ENCODE peak calls at places on chromosomes 6 and 20, in ten cellular contexts. G is endodermal cell, M is IMR-90, I is thoracic aorta, U is esophagus muscularis mucosa, S is RWPE2, P is GM12878, Y is pancreas, F is body of pancreas, W is Peyer's patch. E is an unnamed sample.

GRCh38 chr6:21005816-21006553 is 471.7 kb downstream of the CDKAL1 start:
- DNase-seq in Y (no peak), F (no peak), I (no peak), W (no peak), P (peak; percentile 40), S (no peak), M (peak; percentile 94), U (no peak), G (no peak), E (no peak)

GRCh38 chr6:3579652-3580051 is 122.8 kb upstream of the SLC22A23 start:
- DNase-seq in Y (no peak), W (no peak), P (no peak), I (no peak), S (no peak), M (no peak), F (no peak), U (no peak), G (no peak), E (no peak)

GRCh38 chr6:40719671-40720374 is 132.7 kb upstream of the LRFN2 start:
- DNase-seq in Y (no peak), S (no peak), G (peak; percentile 76), F (no peak), U (no peak), P (peak; percentile 30), W (no peak), M (peak; percentile 50), I (no peak), E (no peak)

GRCh38 chr6:130780137-130780536 is 47.1 kb upstream of the SMLR1 start:
- DNase-seq in P (no peak), G (no peak), S (no peak), Y (no peak), I (no peak), U (no peak), F (no peak), W (no peak), M (no peak), E (no peak)

GRCh38 chr6:14934011-14934410 is 311.9 kb upstream of the JARID2 start:
- DNase-seq in U (no peak), S (no peak), M (no peak), W (no peak), P (no peak), G (no peak), Y (no peak), I (no peak), F (no peak), E (no peak)

GRCh38 chr20:32965581-32966373 is 38.5 kb downstream of the SUN5 start:
- DNase-seq in U (peak; percentile 72), W (no peak), S (peak; percentile 71), M (no peak), G (peak; percentile 35), F (no peak), P (no peak), Y (peak; percentile 25), I (no peak), E (peak; percentile 22)

GRCh38 chr6:16929814-16930213 is 168.6 kb upstream of the ATXN1 start:
- DNase-seq in F (no peak), S (no peak), Y (no peak), M (peak; percentile 99), W (no peak), G (no peak), P (no peak), U (no peak), I (no peak), E (no peak)

GRCh38 chr6:161372422-161372793 is 98.5 kb upstream of the AGPAT4 start:
- DNase-seq in F (no peak), Y (no peak), S (no peak), W (no peak), P (no peak), U (no peak), G (no peak), I (no peak), M (no peak), E (no peak)

GRCh38 chr20:57420571-57421257 is 29.5 kb downstream of the RBM38 start:
- DNase-seq in Y (peak; percentile 54), S (no peak), P (no peak), M (no peak), F (no peak), I (no peak), W (no peak), U (no peak), G (no peak), E (no peak)

GRCh38 chr6:166307981-166308768 is at the start of gene PRR18:
- DNase-seq in P (peak; percentile 42), W (no peak), M (no peak), I (no peak), Y (peak; percentile 79), S (no peak), U (peak; percentile 89), G (peak; percentile 77), F (peak; percentile 41), E (no peak)

GRCh38 chr20:49948809-49949507 is 12.8 kb downstream of the RNF114 start:
- DNase-seq in M (peak; percentile 99), U (no peak), P (no peak), I (no peak), G (no peak), W (no peak), Y (peak; percentile 30), S (no peak), F (no peak), E (no peak)

GRCh38 chr6:122778961-122779671 is 400 bp upstream of the FABP7 start:
- DNase-seq in I (no peak), Y (no peak), F (no peak), S (no peak), M (no peak), U (no peak), P (no peak), G (peak; percentile 91), W (no peak), E (no peak)

GRCh38 chr20:41716911-41717310 is 98.7 kb upstream of the CHD6 start:
- DNase-seq in P (no peak), U (no peak), G (no peak), Y (no peak), M (no peak), S (no peak), I (no peak), W (no peak), F (no peak), E (no peak)

DNA sequence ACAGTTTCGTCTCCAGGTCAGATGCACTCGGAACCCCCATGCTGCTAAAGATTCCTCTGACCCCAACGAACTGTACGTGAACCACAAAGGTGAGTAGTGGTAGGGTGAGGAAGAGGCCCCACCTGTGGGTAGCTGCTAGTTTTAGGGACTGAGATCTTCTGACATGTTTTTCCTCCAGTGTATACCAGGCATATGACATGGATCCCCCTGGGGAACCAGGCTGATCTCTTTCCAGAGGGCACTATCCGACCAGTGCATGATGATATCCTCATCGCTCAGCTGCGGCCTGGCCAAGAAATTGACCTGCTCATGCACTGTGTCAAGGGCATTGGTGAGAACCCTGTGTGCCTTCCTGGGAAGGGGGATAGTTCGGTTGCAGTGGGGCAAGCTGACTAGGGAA is 3.2 kb downstream of the POLR1C start:
- DNase-seq in I (no peak), M (no peak), F (no peak), W (no peak), P (no peak), U (no peak), Y (no peak), G (no peak), S (no peak), E (no peak)
- H3K36me3 ChIP-seq in I (peaks cover 46% of the 10 kb centered on the region), M (peaks cover 58% of the 10 kb centered on the region), F (peaks cover 9% of the 10 kb centered on the region), W (no peaks in the 10 kb centered on the region), P (peaks cover 30% of the 10 kb centered on the region), U (peaks cover 69% of the 10 kb centered on the region), Y (no peaks in the 10 kb centered on the region), G (peaks cover 67% of the 10 kb centered on the region), S (peaks cover 71% of the 10 kb centered on the region), E (peaks cover 35% of the 10 kb centered on the region)

GRCh38 chr20:44746367-44747165 is 901 bp downstream of the KCNK15 start:
- DNase-seq in P (no peak), U (no peak), W (no peak), M (no peak), I (no peak), Y (no peak), F (peak; percentile 48), S (no peak), G (peak; percentile 74), E (no peak)

GRCh38 chr20:44752099-44752931 is 6.7 kb downstream of the KCNK15 start:
- DNase-seq in G (no peak), M (no peak), Y (no peak), F (no peak), S (no peak), P (no peak), W (no peak), I (no peak), U (no peak), E (no peak)

GRCh38 chr20:44747166-44748004 is 1.7 kb downstream of the KCNK15 start:
- DNase-seq in F (peak; percentile 89), P (no peak), S (peak; percentile 97), W (peak; percentile 47), I (peak; percentile 40), G (peak; percentile 97), Y (peak; percentile 82), U (peak; percentile 96), M (peak; percentile 53), E (peak; percentile 90)

GRCh38 chr20:44748005-44748370 is 2.3 kb downstream of the KCNK15 start:
- DNase-seq in M (no peak), G (no peak), P (no peak), F (no peak), I (no peak), W (no peak), U (no peak), Y (no peak), S (no peak), E (no peak)

DNA sequence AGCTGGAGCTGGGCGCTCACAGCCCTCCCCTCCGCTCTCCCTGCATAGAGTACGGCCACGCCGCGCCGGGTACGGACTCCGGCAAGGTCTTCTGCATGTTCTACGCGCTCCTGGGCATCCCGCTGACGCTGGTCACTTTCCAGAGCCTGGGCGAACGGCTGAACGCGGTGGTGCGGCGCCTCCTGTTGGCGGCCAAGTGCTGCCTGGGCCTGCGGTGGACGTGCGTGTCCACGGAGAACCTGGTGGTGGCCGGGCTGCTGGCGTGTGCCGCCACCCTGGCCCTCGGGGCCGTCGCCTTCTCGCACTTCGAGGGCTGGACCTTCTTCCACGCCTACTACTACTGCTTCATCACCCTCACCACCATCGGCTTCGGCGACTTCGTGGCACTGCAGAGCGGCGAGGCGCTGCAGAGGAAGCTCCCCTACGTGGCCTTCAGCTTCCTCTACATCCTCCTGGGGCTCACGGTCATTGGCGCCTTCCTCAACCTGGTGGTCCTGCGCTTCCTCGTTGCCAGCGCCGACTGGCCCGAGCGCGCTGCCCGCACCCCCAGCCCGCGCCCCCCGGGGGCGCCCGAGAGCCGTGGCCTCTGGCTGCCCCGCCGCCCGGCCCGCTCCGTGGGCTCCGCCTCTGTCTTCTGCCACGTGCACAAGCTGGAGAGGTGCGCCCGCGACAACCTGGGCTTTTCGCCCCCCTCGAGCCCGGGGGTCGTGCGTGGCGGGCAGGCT is 4.6 kb downstream of the KCNK15 start:
- DNase-seq in P (no peak), I (no peak), Y (no peak), F (peak; percentile 26), G (peak; percentile 80), S (no peak), U (no peak), M (no peak), W (no peak), E (no peak)
- TF ChIP-seq CTCF in P (no peak), I (no peak), Y (no peak), F (no peak), G (peak; percentile 76), S (peak; percentile 84), U (no peak), M (peak; percentile 42), W (no peak), E (no peak)

GRCh38 chr20:39253051-39253682 is 291.0 kb downstream of the DHX35 start:
- DNase-seq in M (no peak), W (no peak), S (no peak), I (no peak), G (no peak), U (no peak), F (no peak), P (no peak), Y (no peak), E (no peak)
- H3K36me3 ChIP-seq in M (no peaks in the 10 kb centered on the region), W (no peaks in the 10 kb centered on the region), S (no peaks in the 10 kb centered on the region), I (no peaks in the 10 kb centered on the region), G (no peaks in the 10 kb centered on the region), U (no peaks in the 10 kb centered on the region), F (no peaks in the 10 kb centered on the region), P (no peaks in the 10 kb centered on the region), Y (no peaks in the 10 kb centered on the region), E (no peaks in the 10 kb centered on the region)

GRCh38 chr6:37565267-37566208 is 65.8 kb upstream of the CCDC167 start:
- DNase-seq in U (no peak), S (no peak), M (no peak), G (peak; percentile 95), W (no peak), I (no peak), Y (no peak), P (no peak), F (peak; percentile 10), E (no peak)
- TF ChIP-seq CTCF in U (no peak), S (no peak), M (no peak), G (peak; percentile 57), W (no peak), I (no peak), Y (no peak), P (no peak), F (no peak), E (no peak)